ENCODE peak calls at places on chromosome 17, in four cellular contexts. U is suprapubic skin, B is neural progenitor cell, G is bronchial epithelial cell. P is an unnamed sample.

GRCh38 chr17:49108318-49108717 is 24.3 kb upstream of the B4GALNT2 start:
- DNase-seq in U (no peak), B (no peak), G (peak), P (no peak)

GRCh38 chr17:74786411-74787097 is 10.4 kb upstream of the NAT9 start:
- DNase-seq in U (no peak), B (no peak), G (no peak), P (no peak)

GRCh38 chr17:55053855-55054254 is 85.3 kb downstream of the STXBP4 start:
- DNase-seq in U (no peak), B (no peak), G (peak), P (no peak)

GRCh38 chr17:11997147-11997971 is at the start of gene ZNF18:
- DNase-seq in U (peak), B (peak), G (peak), P (peak)

GRCh38 chr17:57257213-57257873 is 1.0 kb downstream of the MSI2 start:
- DNase-seq in U (no peak), B (peak), G (no peak), P (no peak)

GRCh38 chr17:36777118-36777517 is 160.2 kb upstream of the LHX1 start:
- DNase-seq in U (no peak), B (peak), G (peak), P (peak)

GRCh38 chr17:12627177-12627629 is 38.5 kb upstream of the MYOCD start:
- DNase-seq in U (no peak), B (no peak), G (peak), P (no peak)

GRCh38 chr17:66727634-66728570 is 107.0 kb upstream of the CACNG5 start:
- DNase-seq in U (no peak), B (peak), G (peak), P (peak)

GRCh38 chr17:17090642-17091103 is 48.4 kb downstream of the MPRIP start:
- DNase-seq in U (no peak), B (no peak), G (peak), P (no peak)

GRCh38 chr17:1164935-1165556 is 14.7 kb downstream of the ABR start:
- DNase-seq in U (no peak), B (no peak), G (no peak), P (peak)

GRCh38 chr17:1226308-1226707 is 43.9 kb upstream of the BHLHA9 start:
- DNase-seq in U (no peak), B (no peak), G (no peak), P (no peak)

GRCh38 chr17:22461460-22462145 is 769.3 kb downstream of the KCNJ18 start:
- DNase-seq in U (no peak), B (no peak), G (no peak), P (no peak)

GRCh38 chr17:40450175-40450574 is 6.9 kb downstream of the IGFBP4 start:
- DNase-seq in U (no peak), B (peak), G (peak), P (peak)

GRCh38 chr17:50884354-50885311 is 18.5 kb upstream of the TOB1 start:
- DNase-seq in U (no peak), B (no peak), G (peak), P (no peak)

GRCh38 chr17:75524971-75525805 is at the start of gene LLGL2:
- DNase-seq in U (no peak), B (peak), G (peak), P (peak)

GRCh38 chr17:71118039-71118438 is 948.7 kb downstream of the KCNJ2 start:
- DNase-seq in U (no peak), B (peak), G (peak), P (peak)

GRCh38 chr17:79473111-79473835 is 137.6 kb downstream of the RBFOX3 start:
- DNase-seq in U (no peak), B (no peak), G (no peak), P (no peak)

GRCh38 chr17:55114283-55114682 is 145.7 kb downstream of the STXBP4 start:
- DNase-seq in U (no peak), B (no peak), G (no peak), P (no peak)

GRCh38 chr17:48593126-48593829 is at the start of gene HOXB5:
- DNase-seq in U (no peak), B (no peak), G (no peak), P (peak)

GRCh38 chr17:79543566-79543965 is 67.3 kb downstream of the RBFOX3 start:
- DNase-seq in U (no peak), B (no peak), G (no peak), P (no peak)

GRCh38 chr17:75096082-75096625 is 8.4 kb downstream of the SLC16A5 start:
- DNase-seq in U (no peak), B (no peak), G (peak), P (peak)

GRCh38 chr17:3558603-3559269 is 1.1 kb upstream of the TRPV3 start:
- DNase-seq in U (no peak), B (no peak), G (peak), P (no peak)

GRCh38 chr17:54324813-54325212 is 502.1 kb downstream of the KIF2B start:
- DNase-seq in U (no peak), B (no peak), G (no peak), P (no peak)

GRCh38 chr17:75478508-75478907 is 22.1 kb downstream of the TMEM94 start:
- DNase-seq in U (no peak), B (peak), G (no peak), P (peak)

GRCh38 chr17:58995247-58995940 is 111.3 kb downstream of the TRIM37 start:
- DNase-seq in U (no peak), B (no peak), G (no peak), P (no peak)

GRCh38 chr17:47864791-47865216 is 13.8 kb upstream of the SP6 start:
- DNase-seq in U (no peak), B (no peak), G (peak), P (no peak)

GRCh38 chr17:41734139-41734948 is at the start of gene HAP1:
- DNase-seq in U (no peak), B (peak), G (no peak), P (peak)

GRCh38 chr17:81396722-81397313 is 1.6 kb downstream of the BAHCC1 start:
- DNase-seq in U (no peak), B (peak), G (no peak), P (peak)

GRCh38 chr17:79800325-79801155 is 3.7 kb upstream of the CBX8 start:
- DNase-seq in U (no peak), B (peak), G (no peak), P (peak)

GRCh38 chr17:48723555-48724239 is 712 bp downstream of the PRAC2 start:
- DNase-seq in U (no peak), B (peak), G (no peak), P (peak)

GRCh38 chr17:75877752-75878173 is 618 bp downstream of the TRIM47 start:
- DNase-seq in U (no peak), B (peak), G (peak), P (peak)

GRCh38 chr17:67139784-67140665 is 95.7 kb downstream of the CACNG1 start:
- DNase-seq in U (no peak), B (peak), G (peak), P (peak)

GRCh38 chr17:66652840-66653507 is 181.9 kb upstream of the CACNG5 start:
- DNase-seq in U (no peak), B (no peak), G (peak), P (no peak)

GRCh38 chr17:40461774-40462342 is 18.6 kb downstream of the IGFBP4 start:
- DNase-seq in U (no peak), B (no peak), G (no peak), P (no peak)

GRCh38 chr17:74135391-74136167 is 67.9 kb upstream of the RPL38 start:
- DNase-seq in U (no peak), B (no peak), G (no peak), P (no peak)

P was measured in H7.